ENCODE peak calls at places on chromosomes 5 and 9, in seven cellular contexts. W is keratinocyte; B is cardiac muscle cell; I is fibroblast of lung; A is CD8-positive, alpha-beta memory T cell; J is sigmoid colon; C is tibial nerve. T is an unnamed sample.

GRCh38 chr5:158691576-158691975 is 408.1 kb downstream of the EBF1 start:
- DNase-seq in W (no peak), B (no peak), I (no peak), A (no peak), J (no peak), C (no peak), T (no peak)

GRCh38 chr5:149636861-149637246 is 55.6 kb downstream of the ARHGEF37 start:
- DNase-seq in W (no peak), B (peak; percentile 73), I (peak; percentile 52), A (peak; percentile 53), J (peak; percentile 50), C (no peak), T (peak; percentile 31)

GRCh38 chr9:38023661-38024035 is 45.4 kb downstream of the SHB start:
- DNase-seq in W (no peak), B (no peak), I (no peak), A (no peak), J (no peak), C (no peak), T (no peak)

GRCh38 chr5:55160493-55161209 is 680 bp downstream of the GPX8 start:
- DNase-seq in W (no peak), B (peak; percentile 96), I (peak; percentile 97), A (no peak), J (peak; percentile 86), C (peak; percentile 38), T (no peak)

GRCh38 chr9:127854169-127854833 is at the start of gene ENG:
- DNase-seq in W (no peak), B (peak; percentile 79), I (peak; percentile 65), A (no peak), J (peak; percentile 90), C (peak; percentile 62), T (no peak)

GRCh38 chr9:113619156-113619861 is 155.8 kb downstream of the RGS3 start:
- DNase-seq in W (no peak), B (no peak), I (no peak), A (no peak), J (peak; percentile 39), C (no peak), T (no peak)

GRCh38 chr9:99162759-99163364 is 57.9 kb downstream of the TGFBR1 start:
- DNase-seq in W (no peak), B (peak; percentile 67), I (peak; percentile 20), A (no peak), J (no peak), C (no peak), T (no peak)

GRCh38 chr9:85156652-85157051 is 487.1 kb downstream of the NTRK2 start:
- DNase-seq in W (no peak), B (no peak), I (no peak), A (no peak), J (no peak), C (no peak), T (no peak)

GRCh38 chr9:27118916-27119315 is 9.9 kb downstream of the TEK start:
- DNase-seq in W (no peak), B (no peak), I (peak; percentile 82), A (no peak), J (no peak), C (no peak), T (no peak)

GRCh38 chr5:142422426-142422825 is 97.6 kb upstream of the SPRY4 start:
- DNase-seq in W (no peak), B (peak; percentile 43), I (peak; percentile 80), A (no peak), J (no peak), C (no peak), T (no peak)

GRCh38 chr5:137342764-137343163 is 156.4 kb downstream of the SPOCK1 start:
- DNase-seq in W (no peak), B (no peak), I (peak; percentile 77), A (no peak), J (no peak), C (no peak), T (no peak)

GRCh38 chr5:9715891-9716335 is 85.8 kb upstream of the TAS2R1 start:
- DNase-seq in W (no peak), B (peak; percentile 50), I (peak; percentile 40), A (no peak), J (no peak), C (no peak), T (no peak)

GRCh38 chr9:109108318-109108717 is 11.4 kb downstream of the TMEM245 start:
- DNase-seq in W (no peak), B (peak; percentile 46), I (peak; percentile 81), A (no peak), J (no peak), C (no peak), T (no peak)

GRCh38 chr5:112219000-112219399 is 200.1 kb downstream of the EPB41L4A start:
- DNase-seq in W (no peak), B (no peak), I (no peak), A (no peak), J (no peak), C (no peak), T (no peak)
- H3K27ac ChIP-seq in W (no peak overlapping the region), B (no peak overlapping the region), I (no peak overlapping the region), A (no peak overlapping the region), J (no peak overlapping the region), C (no peak overlapping the region), T (no peak overlapping the region)

DNA sequence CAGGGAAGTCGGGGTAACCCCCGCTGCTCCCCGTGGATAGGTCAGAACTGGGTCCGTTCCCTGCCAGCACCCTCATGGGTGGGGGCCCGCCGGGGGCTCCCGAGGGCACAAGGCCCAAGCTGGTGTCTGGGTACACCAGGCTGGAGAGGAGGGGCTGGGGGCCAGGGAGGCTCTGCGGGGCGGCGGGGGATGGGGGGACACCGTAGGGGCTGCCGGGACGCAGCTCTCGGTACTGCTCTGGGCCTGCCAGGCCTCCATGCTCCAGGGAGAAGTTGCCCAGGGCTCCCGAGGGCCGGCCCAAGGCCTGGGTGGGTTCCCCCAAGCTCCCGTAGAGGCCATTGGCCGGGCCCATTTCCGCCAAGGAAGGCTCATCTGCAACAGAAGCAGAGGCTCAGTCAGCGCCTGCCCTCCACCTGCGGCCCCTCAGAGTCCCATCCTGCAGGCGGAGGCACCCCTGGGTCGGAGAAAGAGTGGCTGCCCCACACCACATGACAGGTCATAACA is 7.5 kb downstream of the LHX3 start:
- DNase-seq in W (no peak), B (no peak), I (no peak), A (no peak), J (no peak), C (no peak), T (no peak)
- H3K4me3 ChIP-seq in W (no peak overlapping the region), B (no peak overlapping the region), I (no peak overlapping the region), A (no peak overlapping the region), J (no peak overlapping the region), C (no peak overlapping the region), T (no peak overlapping the region)

DNA sequence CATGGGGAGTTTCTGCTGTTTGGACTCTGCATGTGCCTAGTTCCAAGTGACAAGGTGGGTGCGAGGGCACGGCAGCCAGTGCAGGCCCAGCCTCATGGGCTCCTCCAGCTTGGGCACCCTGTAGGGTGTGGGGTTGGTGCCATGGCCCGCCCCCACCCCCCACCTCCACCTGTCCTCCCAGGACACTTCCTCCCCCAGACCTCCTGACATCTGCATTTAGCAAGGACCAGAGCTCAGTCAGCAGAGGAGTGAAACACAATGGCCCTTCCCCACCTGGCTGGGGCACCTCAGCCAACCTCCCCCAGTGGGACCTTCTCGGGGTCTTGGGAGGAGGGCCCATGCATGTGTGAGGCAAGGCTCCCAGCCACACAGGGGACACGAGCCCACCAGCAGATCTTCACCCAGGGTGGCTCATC is 1.9 kb upstream of the NKD2 start:
- DNase-seq in W (no peak), B (no peak), I (no peak), A (no peak), J (peak; percentile 44), C (peak; percentile 2), T (no peak)
- H3K4me1 ChIP-seq in W (peaks cover 17% of the 10 kb centered on the region), B (peaks cover 2% of the 10 kb centered on the region), I (no peaks in the 10 kb centered on the region), A (peaks cover 23% of the 10 kb centered on the region), J (no peaks in the 10 kb centered on the region), C (peaks cover 51% of the 10 kb centered on the region), T (peaks cover 36% of the 10 kb centered on the region)

GRCh38 chr9:120893917-120894316 is 16.9 kb upstream of the PHF19 start:
- DNase-seq in W (no peak), B (no peak), I (no peak), A (no peak), J (no peak), C (no peak), T (no peak)
- H3K27ac ChIP-seq in W (no peak overlapping the region), B (no peak overlapping the region), I (no peak overlapping the region), A (no peak overlapping the region), J (peak overlapping the region; percentile 72), C (peak overlapping the region; percentile 86), T (peak overlapping the region; percentile 87)

GRCh38 chr5:176994460-176995121 is 12.0 kb downstream of the UIMC1 start:
- DNase-seq in W (no peak), B (peak; percentile 96), I (peak; percentile 88), A (no peak), J (no peak), C (no peak), T (no peak)

GRCh38 chr5:176998828-176999227 is 7.8 kb downstream of the UIMC1 start:
- DNase-seq in W (no peak), B (no peak), I (no peak), A (no peak), J (no peak), C (no peak), T (no peak)

GRCh38 chr5:176995896-176996767 is 10.4 kb downstream of the UIMC1 start:
- DNase-seq in W (no peak), B (peak; percentile 80), I (peak; percentile 72), A (no peak), J (no peak), C (no peak), T (no peak)

GRCh38 chr5:176996780-176997179 is 9.8 kb downstream of the UIMC1 start:
- DNase-seq in W (no peak), B (peak; percentile 6), I (no peak), A (no peak), J (no peak), C (no peak), T (no peak)

GRCh38 chr5:176995122-176995490 is 11.5 kb downstream of the UIMC1 start:
- DNase-seq in W (no peak), B (no peak), I (no peak), A (no peak), J (no peak), C (no peak), T (no peak)
- H3K4me3 ChIP-seq in W (no peak overlapping the region), B (no peak overlapping the region), I (no peak overlapping the region), A (no peak overlapping the region), J (no peak overlapping the region), C (no peak overlapping the region), T (no peak overlapping the region)

T was measured in effector memory CD4-positive, alpha-beta T cell.